ENCODE peak calls at places on chromosomes 2 and 18, in five cellular contexts. I is iPS DF 6.9, C is upper lobe of left lung, F is neural progenitor cell, R is right lobe of liver. T is an unnamed sample. For H3K4me1, the result is how much of the 10 kb centered on the place peaks cover.

GRCh38 chr2:233353769-233354499 is at the start of gene DGKD:
- DNase-seq in R (peak), I (no peak), C (no peak), F (peak), T (peak)

GRCh38 chr2:218255441-218255840 is 5.4 kb upstream of the GPBAR1 start:
- DNase-seq in R (no peak), C (no peak), I (no peak), F (no peak), T (no peak)

GRCh38 chr2:203400805-203401585 is 72.8 kb downstream of the ABI2 start:
- DNase-seq in C (no peak), F (no peak), R (no peak), I (no peak), T (no peak)

GRCh38 chr2:2083113-2083757 is 247.8 kb downstream of the MYT1L start:
- DNase-seq in R (no peak), C (no peak), F (no peak), I (no peak), T (peak)

GRCh38 chr2:161138429-161138828 is 21.8 kb upstream of the TANK start:
- DNase-seq in R (no peak), F (no peak), I (no peak), C (no peak), T (no peak)

GRCh38 chr2:10873790-10874437 is 37.8 kb upstream of the KCNF1 start:
- DNase-seq in F (no peak), C (no peak), R (no peak), I (no peak), T (no peak)

GRCh38 chr18:43422483-43422882 is 145.2 kb upstream of the SYT4 start:
- DNase-seq in I (peak), F (peak), R (no peak), C (no peak), T (no peak)

GRCh38 chr2:35033748-35034147 is 1321.8 kb upstream of the CRIM1 start:
- DNase-seq in I (no peak), F (no peak), C (peak), R (no peak), T (no peak)

GRCh38 chr2:70670202-70670601 is 97.8 kb downstream of the ADD2 start:
- DNase-seq in C (no peak), I (no peak), F (no peak), R (no peak), T (no peak)

GRCh38 chr2:239774142-239774462 is 251.0 kb downstream of the NDUFA10 start:
- DNase-seq in I (no peak), R (no peak), F (no peak), C (no peak), T (no peak)

GRCh38 chr2:61707984-61708852 is 145.6 kb downstream of the FAM161A start:
- DNase-seq in F (peak), R (peak), I (no peak), C (no peak), T (no peak)

GRCh38 chr2:159133795-159134194 is 152.7 kb downstream of the WDSUB1 start:
- DNase-seq in I (no peak), R (no peak), C (no peak), F (no peak), T (no peak)
- H3K4me1 ChIP-seq in I (under half), R (under half), C (half or more), F (under half), T (under half)

GRCh38 chr2:105795575-105795934 is 50.8 kb downstream of the NCK2 start:
- DNase-seq in C (no peak), I (no peak), F (no peak), R (no peak), T (no peak)
- H3K4me1 ChIP-seq in C (half or more), I (under half), F (under half), R (under half), T (under half)

DNA sequence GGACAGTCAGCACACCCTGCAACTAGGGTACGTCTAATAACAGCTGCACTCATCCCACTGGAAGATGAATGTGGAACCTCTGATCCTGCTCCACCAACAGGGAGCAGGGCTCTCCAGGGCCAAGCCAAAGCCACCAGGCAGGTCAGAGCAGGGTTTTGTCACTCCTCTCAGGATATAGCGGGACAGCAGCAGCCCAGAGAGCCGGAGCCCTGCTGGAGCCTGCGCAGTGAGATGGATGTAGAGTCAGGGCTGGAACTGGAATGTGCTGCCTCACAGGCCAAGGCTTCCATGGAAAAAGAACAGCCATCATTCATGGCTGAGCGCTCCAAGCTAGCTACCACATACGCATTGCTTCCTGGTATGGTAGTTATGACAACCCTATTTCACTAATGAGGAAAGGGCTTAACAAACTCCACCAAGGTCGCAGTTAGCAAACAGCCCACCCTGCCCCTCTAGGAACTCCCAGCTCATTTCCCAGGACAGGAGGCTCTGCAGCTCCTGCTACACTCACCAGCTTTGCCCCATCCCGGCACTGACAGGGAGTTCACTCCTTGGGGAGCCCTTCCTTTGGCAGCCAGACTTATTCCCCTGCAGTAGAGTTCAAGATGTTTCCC is 85.2 kb downstream of the HS1BP3 start:
- DNase-seq in F (peak), C (peak), I (no peak), R (no peak), T (no peak)
- H3K4me1 ChIP-seq in F (under half), C (under half), I (under half), R (under half), T (under half)

GRCh38 chr2:5694016-5694690 is 2.0 kb downstream of the SOX11 start:
- DNase-seq in C (no peak), I (no peak), F (peak), R (no peak), T (no peak)

GRCh38 chr2:5695641-5696350 is 3.6 kb downstream of the SOX11 start:
- DNase-seq in C (peak), I (no peak), R (no peak), F (peak), T (no peak)

GRCh38 chr2:5692561-5693287 is 540 bp downstream of the SOX11 start:
- DNase-seq in C (peak), I (no peak), R (no peak), F (no peak), T (peak)

GRCh38 chr2:5691659-5692529 is at the start of gene SOX11:
- DNase-seq in C (peak), F (peak), R (no peak), I (no peak), T (no peak)

GRCh38 chr2:5693288-5694015 is 1.3 kb downstream of the SOX11 start:
- DNase-seq in R (no peak), C (peak), I (no peak), F (peak), T (no peak)
- H3K4me1 ChIP-seq in R (under half), C (half or more), I (under half), F (under half), T (under half)

GRCh38 chr2:69177063-69177771 is 164.2 kb downstream of the ANTXR1 start:
- DNase-seq in R (peak), C (no peak), F (peak), I (no peak), T (peak)
- H3K4me1 ChIP-seq in R (under half), C (under half), F (under half), I (under half), T (under half)

GRCh38 chr2:111676423-111676822 is 207.6 kb downstream of the ANAPC1 start:
- DNase-seq in C (no peak), R (no peak), I (no peak), F (no peak), T (no peak)
- H3K4me1 ChIP-seq in C (under half), R (under half), I (under half), F (under half), T (under half)

DNA sequence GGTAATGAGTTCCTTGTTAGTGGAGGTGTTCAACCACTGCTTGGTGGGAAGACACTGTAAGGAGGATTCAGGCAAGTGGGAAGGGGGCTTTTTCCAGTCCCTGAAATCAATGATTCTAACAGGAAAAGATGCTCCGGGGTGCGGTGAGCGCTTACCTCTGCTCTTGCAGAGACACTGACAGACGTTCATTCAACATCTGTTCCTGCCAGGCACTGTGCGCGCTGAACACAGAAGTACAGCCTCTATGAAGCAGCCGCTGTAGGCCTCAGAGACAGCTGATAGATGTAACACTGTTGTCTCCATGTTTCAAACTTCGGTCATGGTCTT is 738 bp upstream of the CLIP4 start:
- DNase-seq in R (no peak), C (no peak), I (no peak), F (no peak), T (no peak)
- H3K4me1 ChIP-seq in R (under half), C (half or more), I (under half), F (under half), T (under half)

T was measured in pancreas.